ENCODE peak calls at places on chromosomes 11 and 22, in ten cellular contexts. X, A, N, K, Z, S, R, J, G and L are unnamed samples.

GRCh38 chr11:119551726-119552510 is 128.9 kb upstream of the THY1 start:
- DNase-seq in X (no peak), A (no peak), N (no peak), K (no peak), Z (no peak), S (no peak), R (no peak), J (no peak), G (no peak), L (no peak)

GRCh38 chr11:113256431-113257227 is 57.8 kb upstream of the TTC12 start:
- DNase-seq in X (no peak), A (no peak), N (no peak), K (no peak), Z (no peak), S (no peak), R (no peak), J (no peak), G (no peak), L (no peak)

GRCh38 chr11:44765026-44765595 is 38.3 kb downstream of the TSPAN18 start:
- DNase-seq in X (no peak), A (no peak), N (no peak), K (no peak), Z (no peak), S (no peak), R (no peak), J (no peak), G (no peak), L (no peak)

GRCh38 chr11:120662071-120662611 is 150.6 kb downstream of the GRIK4 start:
- DNase-seq in X (no peak), A (no peak), N (no peak), K (no peak), Z (no peak), S (no peak), R (no peak), J (no peak), G (no peak), L (no peak)

GRCh38 chr11:112881461-112881860 is 79.8 kb upstream of the NCAM1 start:
- DNase-seq in X (no peak), A (no peak), N (no peak), K (no peak), Z (peak; percentile 66), S (peak; percentile 70), R (peak; percentile 77), J (peak; percentile 62), G (peak; percentile 24), L (peak; percentile 18)

GRCh38 chr11:88383446-88383845 is 45.9 kb upstream of the CTSC start:
- DNase-seq in X (no peak), A (no peak), N (no peak), K (no peak), Z (no peak), S (no peak), R (no peak), J (peak; percentile 54), G (no peak), L (no peak)

GRCh38 chr11:2137202-2138071 is 1.8 kb downstream of the IGF2 start:
- DNase-seq in X (peak; percentile 28), A (no peak), N (no peak), K (no peak), Z (peak; percentile 20), S (peak; percentile 41), R (peak; percentile 82), J (no peak), G (peak; percentile 69), L (no peak)

GRCh38 chr22:40594924-40595323 is 41.6 kb downstream of the MRTFA start:
- DNase-seq in X (no peak), A (no peak), N (no peak), K (no peak), Z (peak; percentile 31), S (no peak), R (no peak), J (peak; percentile 55), G (no peak), L (peak; percentile 39)

DNA sequence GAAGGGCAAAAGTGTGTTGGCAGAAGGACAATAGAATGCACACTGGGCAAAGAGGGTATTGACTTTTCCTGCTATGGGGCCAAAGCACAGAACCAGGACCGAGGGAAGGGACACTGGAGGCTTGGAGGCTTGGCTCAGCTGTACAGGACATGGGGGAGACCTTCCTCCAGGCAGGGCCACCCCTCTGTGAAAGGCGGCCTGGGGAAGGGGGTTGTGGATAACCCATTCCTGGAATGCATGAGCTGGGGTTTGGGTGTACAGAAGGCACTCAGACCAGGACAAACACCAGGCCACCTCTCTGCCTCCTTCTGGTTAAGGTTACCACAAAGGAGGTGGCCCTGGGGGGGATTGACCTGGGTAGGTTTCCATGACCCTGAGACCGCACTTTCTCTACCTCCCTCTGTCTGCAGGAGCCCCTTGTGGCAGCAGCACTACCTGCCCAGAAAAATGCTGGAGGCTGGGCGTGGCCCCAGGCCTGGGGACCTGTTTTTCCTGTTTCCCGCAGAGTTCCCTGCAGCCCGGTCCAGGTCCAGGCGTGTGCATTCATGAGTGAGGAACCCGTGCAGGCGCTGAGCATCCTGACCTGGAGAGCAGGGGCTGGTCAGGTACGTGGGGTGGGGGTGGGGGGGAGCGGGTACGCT is 9.6 kb downstream of the P2RY2 start:
- DNase-seq in X (no peak), A (no peak), N (no peak), K (peak; percentile 85), Z (peak; percentile 81), S (peak; percentile 6), R (no peak), J (peak; percentile 90), G (no peak), L (no peak)
- TF ChIP-seq CTCF in X (no peak), A (no peak), N (no peak), K (peak; percentile 41), Z (peak; percentile 47), S (no peak), R (no peak), J (peak; percentile 69), G (no peak), L (peak; percentile 1)

GRCh38 chr11:108663154-108663877 is 1.6 kb upstream of the DDX10 start:
- DNase-seq in X (no peak), A (no peak), N (no peak), K (no peak), Z (no peak), S (no peak), R (no peak), J (no peak), G (no peak), L (no peak)

GRCh38 chr11:108664241-108664640 is 628 bp upstream of the DDX10 start:
- DNase-seq in X (no peak), A (no peak), N (no peak), K (no peak), Z (no peak), S (no peak), R (no peak), J (no peak), G (no peak), L (no peak)

GRCh38 chr11:108669261-108669660 is 4.4 kb downstream of the DDX10 start:
- DNase-seq in X (no peak), A (no peak), N (no peak), K (no peak), Z (no peak), S (no peak), R (no peak), J (no peak), G (no peak), L (no peak)

GRCh38 chr11:108664730-108665525 is at the start of gene DDX10:
- DNase-seq in X (peak; percentile 98), A (peak; percentile 97), N (peak; percentile 98), K (peak; percentile 93), Z (peak; percentile 97), S (peak; percentile 98), R (peak; percentile 99), J (peak; percentile 95), G (peak; percentile 99), L (peak; percentile 84)

GRCh38 chr11:108666373-108666772 is 1.5 kb downstream of the DDX10 start:
- DNase-seq in X (peak; percentile 15), A (no peak), N (no peak), K (no peak), Z (no peak), S (no peak), R (no peak), J (no peak), G (peak; percentile 7), L (no peak)
- H3K4me3 ChIP-seq in X (no peak overlapping the region), A (peak overlapping the region; percentile 96), N (peak overlapping the region; percentile 85), K (no peak overlapping the region), Z (no peak overlapping the region), S (no peak overlapping the region), R (peak overlapping the region; percentile 82), J (peak overlapping the region; percentile 63), G (no peak overlapping the region), L (no peak overlapping the region)

DNA sequence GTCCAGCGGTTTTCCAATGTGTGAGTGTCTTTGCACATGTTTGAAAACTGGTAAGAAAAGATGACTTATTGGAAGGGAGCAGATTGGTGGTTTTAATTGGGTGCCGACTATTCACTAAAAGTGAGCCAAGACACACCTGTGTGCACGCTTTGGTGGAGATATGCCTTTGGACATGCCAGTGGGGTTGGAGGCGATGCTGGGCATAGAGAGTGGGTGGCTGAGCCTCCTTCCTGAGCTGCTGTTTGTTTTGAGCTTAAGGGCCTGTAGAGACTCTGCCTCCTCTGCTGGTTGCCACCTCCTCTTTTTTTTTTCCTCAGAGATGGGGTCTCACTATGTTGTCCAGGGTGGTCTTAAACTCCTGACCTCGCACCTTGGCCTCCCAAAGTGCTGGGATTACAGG is 9.5 kb downstream of the IGHMBP2 start:
- DNase-seq in X (no peak), A (no peak), N (no peak), K (no peak), Z (no peak), S (no peak), R (peak; percentile 8), J (no peak), G (no peak), L (no peak)
- TF ChIP-seq CTCF in X (no peak), A (no peak), N (no peak), K (no peak), Z (no peak), S (no peak), R (no peak), J (no peak), G (no peak), L (no peak)

GRCh38 chr11:59556115-59556882 is 45.0 kb downstream of the OR4D9 start:
- DNase-seq in X (peak; percentile 93), A (peak; percentile 71), N (peak; percentile 28), K (peak; percentile 62), Z (peak; percentile 81), S (peak; percentile 28), R (no peak), J (peak; percentile 70), G (peak; percentile 86), L (no peak)

GRCh38 chr11:59555601-59556114 is 44.3 kb downstream of the OR4D9 start:
- DNase-seq in X (no peak), A (no peak), N (no peak), K (no peak), Z (no peak), S (no peak), R (no peak), J (no peak), G (no peak), L (no peak)

GRCh38 chr11:59557940-59558643 is 46.8 kb downstream of the OR4D9 start:
- DNase-seq in X (no peak), A (no peak), N (no peak), K (no peak), Z (no peak), S (no peak), R (no peak), J (no peak), G (no peak), L (no peak)

GRCh38 chr11:59559886-59560285 is 48.5 kb downstream of the OR4D9 start:
- DNase-seq in X (no peak), A (no peak), N (no peak), K (no peak), Z (no peak), S (no peak), R (no peak), J (no peak), G (no peak), L (no peak)

DNA sequence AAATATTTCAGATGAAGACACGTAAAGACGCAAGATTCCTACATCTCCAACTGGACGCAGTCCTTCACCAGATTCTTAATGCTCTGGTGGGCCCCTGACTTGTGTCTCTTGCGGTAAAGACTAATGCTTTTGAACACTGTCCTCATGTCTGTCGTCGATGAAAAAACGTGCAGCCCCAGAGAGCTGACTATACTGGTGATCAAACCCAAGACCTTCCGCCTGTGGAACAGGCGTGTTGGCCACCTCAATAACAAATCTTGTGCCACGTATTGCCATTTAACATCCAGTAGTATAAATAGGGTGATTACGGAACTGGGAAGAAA is 45.5 kb downstream of the OR4D9 start:
- DNase-seq in X (peak; percentile 52), A (peak; percentile 30), N (no peak), K (no peak), Z (no peak), S (no peak), R (no peak), J (peak; percentile 61), G (no peak), L (no peak)
- H3K4me3 ChIP-seq in X (peak overlapping the region; percentile 27), A (peak overlapping the region; percentile 53), N (no peak overlapping the region), K (peak overlapping the region; percentile 41), Z (no peak overlapping the region), S (no peak overlapping the region), R (peak overlapping the region; percentile 56), J (peak overlapping the region; percentile 62), G (no peak overlapping the region), L (peak overlapping the region; percentile 1)